ENCODE peak calls at places on chromosome 18, in five cellular contexts. One of them, this sample, is unnamed.

GRCh38 chr18:10049721-10050120 is 135.9 kb downstream of the VAPA start:
- DNase-seq in adrenal gland: no peak
- DNase-seq in stomach: no peak
- DNase-seq in right lobe of liver: no peak
- DNase-seq in A549: no peak
- DNase-seq in this sample: no peak

GRCh38 chr18:26894006-26894405 is 28.5 kb upstream of the AQP4 start:
- DNase-seq in A549: no peak
- DNase-seq in stomach: no peak
- DNase-seq in adrenal gland: no peak
- DNase-seq in right lobe of liver: no peak
- DNase-seq in this sample: no peak

GRCh38 chr18:478679-479078 is 21.8 kb downstream of the COLEC12 start:
- DNase-seq in adrenal gland: no peak
- DNase-seq in right lobe of liver: no peak
- DNase-seq in A549: no peak
- DNase-seq in stomach: no peak
- DNase-seq in this sample: no peak

GRCh38 chr18:72407048-72407447 is 137.1 kb downstream of the CBLN2 start:
- DNase-seq in right lobe of liver: no peak
- DNase-seq in stomach: no peak
- DNase-seq in adrenal gland: no peak
- DNase-seq in A549: no peak
- DNase-seq in this sample: no peak

GRCh38 chr18:24271381-24272331 is 126.0 kb downstream of the OSBPL1A start:
- DNase-seq in stomach: peak
- DNase-seq in right lobe of liver: peak
- DNase-seq in A549: peak
- DNase-seq in adrenal gland: peak
- DNase-seq in this sample: peak

GRCh38 chr18:10321987-10322386 is 132.4 kb upstream of the APCDD1 start:
- DNase-seq in right lobe of liver: no peak
- DNase-seq in A549: no peak
- DNase-seq in adrenal gland: no peak
- DNase-seq in stomach: no peak
- DNase-seq in this sample: no peak

GRCh38 chr18:13568443-13569392 is 157.6 kb downstream of the FAM210A start:
- DNase-seq in right lobe of liver: peak
- DNase-seq in adrenal gland: no peak
- DNase-seq in A549: peak
- DNase-seq in stomach: no peak
- DNase-seq in this sample: no peak

GRCh38 chr18:5543036-5543671 is 643 bp downstream of the EPB41L3 start:
- DNase-seq in stomach: no peak
- DNase-seq in adrenal gland: no peak
- DNase-seq in A549: no peak
- DNase-seq in right lobe of liver: no peak
- DNase-seq in this sample: no peak

GRCh38 chr18:78908462-78908861 is 71.2 kb upstream of the SALL3 start:
- DNase-seq in right lobe of liver: no peak
- DNase-seq in A549: no peak
- DNase-seq in stomach: no peak
- DNase-seq in adrenal gland: no peak
- DNase-seq in this sample: no peak

GRCh38 chr18:13394794-13395193 is 176.2 kb downstream of the LDLRAD4 start:
- DNase-seq in right lobe of liver: no peak
- DNase-seq in A549: no peak
- DNase-seq in stomach: no peak
- DNase-seq in adrenal gland: no peak
- DNase-seq in this sample: no peak

GRCh38 chr18:8242306-8242705 is 366.9 kb upstream of the RAB12 start:
- DNase-seq in adrenal gland: no peak
- DNase-seq in right lobe of liver: no peak
- DNase-seq in A549: no peak
- DNase-seq in stomach: no peak
- DNase-seq in this sample: no peak

GRCh38 chr18:40852406-40852805 is 1102.6 kb upstream of the PIK3C3 start:
- DNase-seq in adrenal gland: no peak
- DNase-seq in A549: no peak
- DNase-seq in right lobe of liver: no peak
- DNase-seq in stomach: no peak
- DNase-seq in this sample: no peak

GRCh38 chr18:31741096-31741735 is 19.5 kb downstream of the SLC25A52 start:
- DNase-seq in adrenal gland: peak
- DNase-seq in stomach: peak
- DNase-seq in right lobe of liver: no peak
- DNase-seq in A549: peak
- DNase-seq in this sample: no peak

GRCh38 chr18:9153281-9153680 is 16.7 kb downstream of the ANKRD12 start:
- DNase-seq in adrenal gland: no peak
- DNase-seq in right lobe of liver: no peak
- DNase-seq in stomach: no peak
- DNase-seq in A549: no peak
- DNase-seq in this sample: no peak

GRCh38 chr18:79517322-79517721 is 121.6 kb downstream of the NFATC1 start:
- DNase-seq in stomach: no peak
- DNase-seq in A549: no peak
- DNase-seq in right lobe of liver: no peak
- DNase-seq in adrenal gland: no peak
- DNase-seq in this sample: no peak

GRCh38 chr18:10950876-10951630 is 198.3 kb downstream of the PIEZO2 start:
- DNase-seq in right lobe of liver: no peak
- DNase-seq in A549: no peak
- DNase-seq in stomach: no peak
- DNase-seq in adrenal gland: no peak
- DNase-seq in this sample: no peak

GRCh38 chr18:62522178-62522509 is 681 bp upstream of the ZCCHC2 start:
- DNase-seq in right lobe of liver: no peak
- DNase-seq in A549: no peak
- DNase-seq in stomach: no peak
- DNase-seq in adrenal gland: no peak
- DNase-seq in this sample: no peak

GRCh38 chr18:43486462-43486861 is 209.2 kb upstream of the SYT4 start:
- DNase-seq in stomach: peak
- DNase-seq in adrenal gland: no peak
- DNase-seq in right lobe of liver: no peak
- DNase-seq in A549: peak
- DNase-seq in this sample: no peak

GRCh38 chr18:41905786-41906527 is 49.1 kb upstream of the PIK3C3 start:
- DNase-seq in right lobe of liver: no peak
- DNase-seq in adrenal gland: no peak
- DNase-seq in A549: no peak
- DNase-seq in stomach: no peak
- DNase-seq in this sample: no peak

GRCh38 chr18:12455511-12455910 is 47.8 kb downstream of the PRELID3A start:
- DNase-seq in adrenal gland: no peak
- DNase-seq in stomach: no peak
- DNase-seq in A549: no peak
- DNase-seq in right lobe of liver: no peak
- DNase-seq in this sample: no peak

GRCh38 chr18:21955757-21956652 is 213.4 kb upstream of the GATA6 start:
- DNase-seq in right lobe of liver: peak
- DNase-seq in adrenal gland: peak
- DNase-seq in A549: peak
- DNase-seq in stomach: peak
- DNase-seq in this sample: peak

GRCh38 chr18:78352905-78353304 is 626.7 kb upstream of the SALL3 start:
- DNase-seq in adrenal gland: no peak
- DNase-seq in right lobe of liver: no peak
- DNase-seq in A549: no peak
- DNase-seq in stomach: no peak
- DNase-seq in this sample: no peak

GRCh38 chr18:73842795-73843394 is 304.7 kb downstream of the FBXO15 start:
- DNase-seq in adrenal gland: peak
- DNase-seq in A549: peak
- DNase-seq in right lobe of liver: peak
- DNase-seq in stomach: peak
- DNase-seq in this sample: no peak

DNA sequence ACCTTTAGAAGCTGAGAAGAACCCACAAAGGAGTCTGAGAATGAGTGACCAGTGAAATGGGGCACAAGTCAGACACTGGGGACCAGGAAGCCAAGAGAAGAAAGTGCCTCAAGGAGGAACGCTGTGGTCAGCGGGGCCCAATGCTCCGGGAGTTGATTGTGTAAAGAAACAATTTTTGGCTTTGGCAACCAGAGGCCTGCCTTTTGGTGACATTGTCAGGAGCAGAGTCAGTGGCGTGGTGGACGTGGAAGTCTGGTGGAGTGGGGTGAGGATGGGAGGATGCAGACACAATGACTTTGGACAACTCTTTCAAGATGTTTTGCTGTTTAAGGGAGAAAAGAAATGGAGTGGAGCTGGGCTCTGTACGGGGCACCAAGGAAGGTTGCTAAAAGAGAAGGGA is 100.2 kb upstream of the SEC11C start:
- DNase-seq in A549: no peak
- DNase-seq in stomach: no peak
- DNase-seq in adrenal gland: no peak
- DNase-seq in right lobe of liver: no peak
- DNase-seq in this sample: no peak
- TF ChIP-seq POLR2A in A549: no peak
- TF ChIP-seq POLR2A in stomach: no peak
- TF ChIP-seq POLR2A in adrenal gland: no peak
- TF ChIP-seq POLR2A in right lobe of liver: no peak
- TF ChIP-seq POLR2A in this sample: no peak

GRCh38 chr18:63987743-63988142 is 17.9 kb downstream of the SERPINB8 start:
- DNase-seq in A549: no peak
- DNase-seq in right lobe of liver: no peak
- DNase-seq in stomach: no peak
- DNase-seq in adrenal gland: no peak
- DNase-seq in this sample: no peak
- TF ChIP-seq POLR2A in A549: no peak
- TF ChIP-seq POLR2A in right lobe of liver: no peak
- TF ChIP-seq POLR2A in stomach: no peak
- TF ChIP-seq POLR2A in adrenal gland: no peak
- TF ChIP-seq POLR2A in this sample: no peak

GRCh38 chr18:59881728-59882685 is 17.8 kb upstream of the PMAIP1 start:
- DNase-seq in stomach: no peak
- DNase-seq in right lobe of liver: no peak
- DNase-seq in A549: peak
- DNase-seq in adrenal gland: no peak
- DNase-seq in this sample: no peak

GRCh38 chr18:59884331-59884730 is 15.5 kb upstream of the PMAIP1 start:
- DNase-seq in adrenal gland: no peak
- DNase-seq in stomach: no peak
- DNase-seq in right lobe of liver: no peak
- DNase-seq in A549: no peak
- DNase-seq in this sample: no peak

DNA sequence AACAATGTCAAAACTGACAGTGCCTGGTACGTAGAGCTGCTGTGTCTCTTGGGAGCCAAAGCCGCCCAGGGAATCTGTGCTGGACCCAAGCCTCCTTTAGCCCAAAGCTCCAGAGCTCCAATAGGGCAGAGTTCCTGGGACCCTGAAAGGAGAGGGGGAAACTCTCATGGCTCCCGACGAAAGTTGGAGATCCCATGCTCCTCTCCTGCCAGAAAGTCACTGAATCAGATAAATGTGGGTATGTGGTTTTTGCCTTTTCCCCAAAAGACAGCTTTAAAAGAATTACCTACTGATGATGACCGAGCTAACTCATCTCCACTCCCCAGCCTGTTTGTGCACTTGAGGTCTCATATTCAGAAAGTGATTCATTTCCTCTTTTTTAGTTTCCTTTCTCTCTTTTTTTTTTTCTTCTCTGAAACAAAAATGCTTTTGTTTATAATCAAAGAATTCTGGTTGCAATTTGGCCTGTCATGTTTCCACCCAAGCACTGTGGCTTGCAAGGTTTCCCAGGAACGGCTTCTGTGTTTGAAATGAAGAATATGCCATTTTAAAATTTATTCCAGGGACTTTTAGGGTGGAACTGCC is 14.1 kb upstream of the PMAIP1 start:
- DNase-seq in adrenal gland: no peak
- DNase-seq in stomach: no peak
- DNase-seq in right lobe of liver: no peak
- DNase-seq in A549: no peak
- DNase-seq in this sample: no peak
- TF ChIP-seq POLR2A in adrenal gland: no peak
- TF ChIP-seq POLR2A in stomach: no peak
- TF ChIP-seq POLR2A in right lobe of liver: no peak
- TF ChIP-seq POLR2A in A549: no peak
- TF ChIP-seq POLR2A in this sample: no peak

DNA sequence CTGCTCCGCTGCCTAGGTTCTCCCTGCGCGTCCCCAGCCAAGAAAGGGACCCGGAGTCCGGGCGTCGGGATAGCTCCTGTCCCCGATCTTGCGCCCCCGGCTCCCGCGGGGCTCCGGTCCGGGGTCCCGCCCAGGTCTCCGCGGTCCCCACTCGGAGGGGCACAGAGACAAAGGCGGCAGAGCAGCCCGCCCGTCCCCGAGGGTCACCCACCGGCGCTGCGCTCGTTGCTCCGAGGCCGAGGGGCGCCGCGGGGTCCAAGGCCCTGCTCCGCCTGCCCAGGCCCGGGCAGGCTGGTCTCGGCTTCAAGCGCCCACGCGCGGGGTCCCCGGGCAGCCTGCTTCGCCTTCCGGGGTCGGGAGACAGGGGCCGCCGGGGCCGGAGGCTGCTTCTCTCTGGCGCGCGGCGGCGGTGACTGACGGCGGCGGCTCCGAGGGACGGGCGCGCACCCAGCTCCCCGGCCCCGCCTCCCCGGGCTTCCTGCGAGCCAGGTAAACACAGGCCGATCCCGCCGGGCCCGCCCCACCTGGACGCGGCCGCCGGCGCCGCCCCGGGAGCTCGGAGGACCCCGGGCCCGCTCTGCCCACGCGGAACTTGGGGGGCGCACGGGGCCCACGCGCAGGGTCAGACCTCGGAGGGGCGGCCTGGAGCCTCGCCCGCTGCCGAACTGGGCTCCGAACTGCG is at the start of gene MBP:
- DNase-seq in right lobe of liver: peak
- DNase-seq in A549: peak
- DNase-seq in stomach: peak
- DNase-seq in adrenal gland: no peak
- DNase-seq in this sample: no peak
- TF ChIP-seq POLR2A in right lobe of liver: peak
- TF ChIP-seq POLR2A in A549: no peak
- TF ChIP-seq POLR2A in stomach: no peak
- TF ChIP-seq POLR2A in adrenal gland: peak
- TF ChIP-seq POLR2A in this sample: no peak

GRCh38 chr18:35972197-35973000 is at the start of gene RMP24:
- DNase-seq in adrenal gland: peak
- DNase-seq in stomach: peak
- DNase-seq in right lobe of liver: peak
- DNase-seq in A549: peak
- DNase-seq in this sample: peak
- TF ChIP-seq POLR2A in adrenal gland: peak
- TF ChIP-seq POLR2A in stomach: no peak
- TF ChIP-seq POLR2A in right lobe of liver: peak
- TF ChIP-seq POLR2A in A549: peak
- TF ChIP-seq POLR2A in this sample: peak